ENCODE peak calls at places on chromosomes 7 and 10, in six cellular contexts. One of them, this sample, is unnamed.
A peak's percentile ranks its signal among the peaks of the same experiment; 100 is the strongest.

GRCh38 chr7:108301387-108301786 is 154.8 kb downstream of the NRCAM start:
- DNase-seq in HuH-7.5: no peak
- DNase-seq in AG04450: no peak
- DNase-seq in activated CD4-positive, alpha-beta T cell treated with anti-CD3 and anti-CD28 coated beads for 36 hours: no peak
- DNase-seq in RWPE1: no peak
- DNase-seq in M059J: no peak
- DNase-seq in this sample: no peak

GRCh38 chr10:124875596-124875995 is 66.3 kb upstream of the ZRANB1 start:
- DNase-seq in activated CD4-positive, alpha-beta T cell treated with anti-CD3 and anti-CD28 coated beads for 36 hours: no peak
- DNase-seq in RWPE1: no peak
- DNase-seq in M059J: peak; percentile 53
- DNase-seq in HuH-7.5: no peak
- DNase-seq in AG04450: no peak
- DNase-seq in this sample: no peak

GRCh38 chr7:131608112-131608498 is 51.7 kb upstream of the PODXL start:
- DNase-seq in activated CD4-positive, alpha-beta T cell treated with anti-CD3 and anti-CD28 coated beads for 36 hours: no peak
- DNase-seq in AG04450: no peak
- DNase-seq in M059J: no peak
- DNase-seq in RWPE1: no peak
- DNase-seq in HuH-7.5: no peak
- DNase-seq in this sample: no peak

GRCh38 chr7:37117261-37117660 is 331.4 kb downstream of the ELMO1 start:
- DNase-seq in AG04450: no peak
- DNase-seq in HuH-7.5: no peak
- DNase-seq in M059J: no peak
- DNase-seq in RWPE1: no peak
- DNase-seq in activated CD4-positive, alpha-beta T cell treated with anti-CD3 and anti-CD28 coated beads for 36 hours: no peak
- DNase-seq in this sample: no peak

GRCh38 chr7:127938588-127938987 is 92.6 kb downstream of the LRRC4 start:
- DNase-seq in activated CD4-positive, alpha-beta T cell treated with anti-CD3 and anti-CD28 coated beads for 36 hours: no peak
- DNase-seq in M059J: peak; percentile 80
- DNase-seq in AG04450: peak; percentile 57
- DNase-seq in HuH-7.5: no peak
- DNase-seq in RWPE1: peak; percentile 60
- DNase-seq in this sample: no peak

GRCh38 chr10:3758491-3758970 is 26.5 kb downstream of the KLF6 start:
- DNase-seq in activated CD4-positive, alpha-beta T cell treated with anti-CD3 and anti-CD28 coated beads for 36 hours: no peak
- DNase-seq in RWPE1: no peak
- DNase-seq in AG04450: no peak
- DNase-seq in HuH-7.5: no peak
- DNase-seq in M059J: no peak
- DNase-seq in this sample: no peak

GRCh38 chr10:123565691-123566660 is 100.2 kb upstream of the GPR26 start:
- DNase-seq in RWPE1: no peak
- DNase-seq in AG04450: no peak
- DNase-seq in HuH-7.5: no peak
- DNase-seq in M059J: no peak
- DNase-seq in activated CD4-positive, alpha-beta T cell treated with anti-CD3 and anti-CD28 coated beads for 36 hours: no peak
- DNase-seq in this sample: no peak

GRCh38 chr10:8800426-8800825 is 745.9 kb downstream of the GATA3 start:
- DNase-seq in AG04450: no peak
- DNase-seq in activated CD4-positive, alpha-beta T cell treated with anti-CD3 and anti-CD28 coated beads for 36 hours: peak; percentile 9
- DNase-seq in RWPE1: no peak
- DNase-seq in M059J: no peak
- DNase-seq in HuH-7.5: no peak
- DNase-seq in this sample: no peak